ENCODE peak calls at places on chromosomes 6 and 20, in four cellular contexts. O is astrocyte of the spinal cord, T is AG09309, Q is fibroblast of mammary gland. E is an unnamed sample.

GRCh38 chr6:75285156-75285639 is 606 bp upstream of the TMEM30A start:
- DNase-seq in T (no peak), Q (no peak), O (peak), E (no peak)

GRCh38 chr6:49556429-49556837 is 6.0 kb downstream of the C6orf141 start:
- DNase-seq in T (no peak), Q (peak), O (peak), E (no peak)

GRCh38 chr20:59596690-59597089 is 7.7 kb upstream of the PHACTR3 start:
- DNase-seq in Q (no peak), T (no peak), O (no peak), E (no peak)

GRCh38 chr6:135053433-135053832 is 1.2 kb downstream of the HBS1L start:
- DNase-seq in O (no peak), T (no peak), Q (no peak), E (no peak)

GRCh38 chr6:87588756-87589407 is 905 bp downstream of the RARS2 start:
- DNase-seq in Q (peak), T (no peak), O (no peak), E (no peak)

GRCh38 chr6:84766796-84767590 is 2.6 kb upstream of the TBX18 start:
- DNase-seq in Q (no peak), O (peak), T (no peak), E (no peak)

GRCh38 chr20:32017711-32018251 is 7.5 kb downstream of the CCM2L start:
- DNase-seq in T (no peak), O (no peak), Q (no peak), E (peak)

GRCh38 chr6:27031302-27031701 is 216.2 kb upstream of the PRSS16 start:
- DNase-seq in O (no peak), T (no peak), Q (peak), E (no peak)

GRCh38 chr20:49832632-49833327 is 20.2 kb downstream of the SLC9A8 start:
- DNase-seq in O (no peak), T (no peak), Q (peak), E (peak)

GRCh38 chr20:1211954-1212497 is 8.8 kb downstream of the C20orf202 start:
- DNase-seq in T (no peak), O (no peak), Q (no peak), E (no peak)

DNA sequence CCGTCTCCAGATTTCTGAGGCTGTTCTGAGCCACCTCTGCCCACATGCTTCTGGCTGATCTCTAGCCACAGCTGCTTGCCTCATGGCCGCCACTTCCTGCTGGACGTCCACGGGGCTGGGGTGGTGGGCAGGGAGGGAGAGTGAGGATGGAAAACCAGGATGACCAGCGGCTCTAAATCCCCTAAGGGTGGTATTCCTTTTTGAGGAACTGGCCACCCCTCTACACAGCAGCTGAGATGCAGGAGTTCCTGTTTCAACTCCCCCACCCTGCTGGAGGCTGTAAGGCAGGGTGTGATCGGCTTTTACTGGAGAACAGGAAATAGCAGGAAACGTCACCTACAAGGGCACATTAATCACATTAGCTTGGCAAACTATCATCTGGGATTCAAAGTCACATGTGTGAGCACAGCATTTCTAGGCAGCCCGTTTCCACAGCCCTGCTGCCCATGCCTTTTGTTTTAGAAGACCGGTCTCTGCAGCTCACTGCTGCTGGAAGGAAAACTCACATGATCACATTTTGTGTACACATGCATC is 181.6 kb upstream of the ECI2 start:
- DNase-seq in T (peak), Q (peak), O (peak), E (no peak)
- H3K4me3 ChIP-seq in T (no peak), Q (no peak), O (no peak), E (no peak)

DNA sequence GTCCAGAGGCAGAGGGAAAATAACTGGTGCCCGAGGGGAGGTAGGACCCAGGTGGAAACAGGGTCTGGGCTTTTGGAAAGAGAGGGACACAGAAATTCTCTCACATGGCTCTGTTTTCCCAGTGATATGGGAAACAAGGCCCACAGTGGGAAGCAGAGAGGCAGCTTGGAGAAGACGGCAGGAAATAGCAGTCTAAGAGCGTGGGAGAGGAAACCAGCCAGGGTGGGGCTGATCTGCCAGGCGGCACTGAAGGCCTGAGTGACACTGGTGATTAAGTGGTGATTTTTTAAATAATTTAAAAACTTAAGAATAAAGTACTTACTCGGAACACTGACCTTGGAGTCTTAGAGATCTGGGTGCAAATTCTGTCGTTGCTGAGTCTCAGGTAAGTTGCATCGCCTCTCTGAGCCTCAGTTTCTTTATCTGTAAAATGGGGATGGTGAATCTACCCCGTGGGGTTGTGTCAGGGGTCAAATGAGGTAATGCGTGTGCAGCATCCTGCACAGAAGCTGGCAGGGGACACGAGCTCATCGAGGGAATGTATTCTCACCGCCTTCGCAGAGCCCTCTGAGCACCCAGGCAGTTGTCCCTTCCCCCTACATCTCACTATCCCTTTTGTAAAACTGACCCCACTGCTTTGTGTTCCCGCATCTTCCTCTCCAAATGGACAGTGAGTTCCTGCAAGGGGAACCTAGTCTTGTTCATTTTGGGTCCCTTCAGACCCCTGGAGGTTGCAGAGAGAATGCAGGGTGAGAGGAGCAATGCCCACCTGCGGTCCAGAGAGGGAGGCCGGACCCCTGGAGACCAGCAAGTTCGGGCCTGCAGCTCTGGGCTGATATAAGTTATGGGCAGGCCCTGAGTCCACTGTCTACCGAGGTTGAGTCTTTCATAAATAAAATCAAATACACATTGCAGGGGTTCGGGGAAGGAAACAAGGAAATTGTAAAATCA is 228.6 kb upstream of the PMEPA1 start:
- DNase-seq in T (no peak), Q (no peak), O (peak), E (no peak)
- TF ChIP-seq CTCF in T (no peak), Q (no peak), O (peak), E (no peak)

GRCh38 chr6:39945626-39946025 is 11.4 kb upstream of the MOCS1 start:
- DNase-seq in O (no peak), T (no peak), Q (no peak), E (no peak)

GRCh38 chr6:39941138-39941537 is 6.9 kb upstream of the MOCS1 start:
- DNase-seq in O (no peak), Q (no peak), T (no peak), E (no peak)

GRCh38 chr6:39942903-39943580 is 8.8 kb upstream of the MOCS1 start:
- DNase-seq in Q (no peak), O (no peak), T (no peak), E (no peak)

GRCh38 chr6:39938773-39939381 is 4.6 kb upstream of the MOCS1 start:
- DNase-seq in T (no peak), Q (no peak), O (no peak), E (no peak)

GRCh38 chr6:39941820-39942219 is 7.6 kb upstream of the MOCS1 start:
- DNase-seq in T (no peak), Q (no peak), O (no peak), E (no peak)
- H3K4me3 ChIP-seq in T (no peak), Q (no peak), O (no peak), E (no peak)

GRCh38 chr20:51379601-51380341 is 162.7 kb downstream of the NFATC2 start:
- DNase-seq in Q (peak), O (no peak), T (no peak), E (no peak)

GRCh38 chr20:51382111-51382985 is 160.2 kb downstream of the NFATC2 start:
- DNase-seq in Q (no peak), T (no peak), O (no peak), E (no peak)

GRCh38 chr20:51380401-51381385 is 161.8 kb downstream of the NFATC2 start:
- DNase-seq in T (no peak), O (no peak), Q (no peak), E (no peak)

GRCh38 chr20:51382986-51383821 is 159.3 kb downstream of the NFATC2 start:
- DNase-seq in Q (no peak), T (no peak), O (no peak), E (peak)

DNA sequence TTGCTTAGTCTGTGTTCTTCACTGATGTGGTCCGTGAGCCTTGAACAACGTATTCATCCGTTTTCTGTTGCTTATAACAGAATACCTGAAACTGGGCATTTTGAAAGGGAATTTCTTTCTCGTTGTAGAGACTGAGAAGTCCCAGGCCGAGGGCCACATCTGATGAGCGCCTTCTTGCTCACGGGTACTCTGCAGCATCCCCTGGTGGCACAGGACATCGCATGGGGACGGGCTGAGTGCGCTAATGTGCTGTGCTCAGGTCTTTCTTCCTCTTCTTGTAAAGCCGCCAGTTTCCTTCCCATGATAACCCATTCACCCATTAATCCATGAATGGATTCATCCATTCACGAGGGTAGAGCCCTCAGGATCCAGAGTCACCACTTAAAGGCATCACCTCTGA is 161.0 kb downstream of the NFATC2 start:
- DNase-seq in Q (no peak), T (no peak), O (no peak), E (no peak)
- TF ChIP-seq CTCF in Q (no peak), T (no peak), O (no peak), E (no peak)

DNA sequence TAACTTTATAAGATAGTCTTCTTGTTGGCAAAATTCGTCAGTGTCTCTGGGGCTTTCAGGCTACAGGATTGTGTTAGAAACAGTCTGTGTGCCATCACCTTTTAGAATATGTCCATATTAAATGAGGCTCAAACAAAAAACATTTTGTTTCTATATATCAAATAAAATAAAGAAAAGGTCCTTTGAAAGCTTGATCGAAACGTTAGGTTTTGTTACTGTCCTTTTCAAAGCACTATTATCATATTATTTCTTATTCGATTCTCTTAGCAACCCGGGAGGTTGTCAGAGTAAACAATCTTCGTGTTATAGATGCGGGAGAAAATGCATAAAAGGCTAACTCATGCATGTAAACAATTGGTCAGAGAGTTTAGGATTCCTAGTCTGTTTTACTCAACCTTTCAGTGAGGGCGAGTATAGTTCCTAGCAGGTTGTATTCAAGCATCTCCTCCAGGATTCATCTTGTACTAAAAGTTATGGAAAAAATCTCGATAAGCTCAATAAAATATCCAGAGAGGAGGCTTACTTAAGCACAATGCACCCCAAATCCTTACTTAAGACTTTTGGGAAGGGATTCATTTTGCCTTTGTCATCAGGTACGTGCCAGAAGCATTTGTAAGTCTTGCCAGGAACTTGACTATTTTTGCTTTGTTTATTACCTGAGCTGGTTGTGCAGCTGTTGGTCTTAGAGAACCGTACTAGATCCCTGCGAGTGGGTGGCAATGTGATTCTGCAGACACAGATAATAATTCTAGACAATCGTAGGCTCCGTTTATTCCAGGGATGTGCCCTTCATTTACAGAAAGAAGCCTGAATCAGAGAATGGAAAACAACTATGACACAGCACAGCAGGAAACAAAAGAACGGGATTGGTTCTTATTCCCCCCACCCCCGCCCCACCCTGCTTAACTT is 159.6 kb upstream of the ZNF217 start:
- DNase-seq in T (no peak), O (peak), Q (peak), E (no peak)
- H3K4me3 ChIP-seq in T (no peak), O (no peak), Q (no peak), E (no peak)

GRCh38 chr6:36127462-36128016 is 2.8 kb upstream of the MAPK13 start:
- DNase-seq in T (peak), O (peak), Q (peak), E (no peak)
- TF ChIP-seq CTCF in T (no peak), O (no peak), Q (no peak), E (no peak)

GRCh38 chr6:6319947-6320811 is at the start of gene F13A1:
- DNase-seq in T (no peak), Q (no peak), O (no peak), E (no peak)
- H3K4me3 ChIP-seq in T (no peak), Q (no peak), O (no peak), E (no peak)

E was measured in LNCaP clone FGC.